ENCODE peak calls at places on chromosome 1, in five cellular contexts. Y is EL; H is nucleus accumbens; S is stimulated activated CD4-positive, alpha-beta T cell treated with anti-CD3 and anti-CD28 coated beads, Interleukin-4, amount 100 ng/mL, for 4 hours; F is ELR. K is an unnamed sample.

GRCh38 chr1:163188947-163189346 is 13.8 kb downstream of the RGS5 start:
- DNase-seq in Y (no peak), H (no peak), S (no peak), F (no peak), K (no peak)

GRCh38 chr1:5227114-5227513 is 572.7 kb downstream of the AJAP1 start:
- DNase-seq in Y (no peak), H (no peak), S (no peak), F (no peak), K (no peak)

GRCh38 chr1:33122483-33123170 is 41.7 kb downstream of the AZIN2 start:
- DNase-seq in Y (no peak), H (no peak), S (no peak), F (no peak), K (no peak)

GRCh38 chr1:233480198-233480597 is 133.7 kb upstream of the KCNK1 start:
- DNase-seq in Y (no peak), H (no peak), S (no peak), F (no peak), K (no peak)

GRCh38 chr1:89147707-89148106 is 21.8 kb upstream of the GBP2 start:
- DNase-seq in Y (no peak), H (no peak), S (no peak), F (no peak), K (no peak)

GRCh38 chr1:63124666-63125191 is 197.6 kb upstream of the FOXD3 start:
- DNase-seq in Y (peak), H (no peak), S (no peak), F (peak), K (no peak)

GRCh38 chr1:22131875-22132486 is 10.9 kb downstream of the WNT4 start:
- DNase-seq in Y (peak), H (no peak), S (peak), F (peak), K (peak)

GRCh38 chr1:121413817-121414216 is 229.0 kb downstream of the SRGAP2C start:
- DNase-seq in Y (no peak), H (no peak), S (no peak), F (no peak), K (no peak)

K was measured in germinal center.